ENCODE peak calls at places on chromosomes 11 and 22, in nine cellular contexts. U is sigmoid colon, F is A549, O is endodermal cell, S is H9, T is adrenal gland, X is tibial artery, R is cardiac muscle cell, H is HCT116. Q is an unnamed sample.

GRCh38 chr22:36391648-36392047 is 3.9 kb upstream of the MYH9 start:
- DNase-seq in O (no peak), X (no peak), U (no peak), H (no peak), R (no peak), S (no peak), T (no peak), F (no peak), Q (no peak)

GRCh38 chr22:48366056-48366455 is 1461.6 kb downstream of the BRD1 start:
- DNase-seq in R (no peak), U (peak; percentile 40), O (no peak), F (no peak), T (no peak), H (no peak), X (peak; percentile 49), S (no peak), Q (no peak)

GRCh38 chr11:106471273-106471672 is 393.8 kb downstream of the AASDHPPT start:
- DNase-seq in F (no peak), U (no peak), H (no peak), X (no peak), R (no peak), O (no peak), T (no peak), S (no peak), Q (no peak)

GRCh38 chr11:94671553-94672366 is 96.4 kb upstream of the AMOTL1 start:
- DNase-seq in F (no peak), U (no peak), T (no peak), H (no peak), X (no peak), S (no peak), R (no peak), O (peak; percentile 24), Q (no peak)

GRCh38 chr11:58770627-58771457 is 39.1 kb upstream of the GLYAT start:
- DNase-seq in R (no peak), F (peak; percentile 19), S (no peak), H (peak; percentile 67), U (no peak), O (no peak), X (no peak), T (no peak), Q (no peak)

GRCh38 chr22:20113551-20114310 is 2.2 kb upstream of the RANBP1 start:
- DNase-seq in F (no peak), S (no peak), R (no peak), H (no peak), O (no peak), X (no peak), T (no peak), U (no peak), Q (no peak)

GRCh38 chr11:85810871-85811611 is at the start of gene SYTL2:
- DNase-seq in O (peak; percentile 93), U (peak; percentile 73), R (peak; percentile 86), S (peak; percentile 82), F (peak; percentile 58), H (no peak), T (peak; percentile 80), X (peak; percentile 85), Q (peak; percentile 72)

GRCh38 chr11:41177791-41178190 is 281.7 kb downstream of the LRRC4C start:
- DNase-seq in R (no peak), S (no peak), X (no peak), T (no peak), U (no peak), F (no peak), O (no peak), H (no peak), Q (no peak)

GRCh38 chr11:95516786-95517185 is 272.8 kb downstream of the FAM76B start:
- DNase-seq in X (no peak), U (no peak), F (no peak), S (no peak), T (no peak), R (no peak), H (no peak), O (no peak), Q (no peak)

GRCh38 chr11:70026726-70027125 is 51.4 kb upstream of the ANO1 start:
- DNase-seq in O (peak; percentile 19), U (no peak), F (no peak), T (no peak), S (peak; percentile 4), H (no peak), R (no peak), X (no peak), Q (no peak)
- H3K4me1 ChIP-seq in O (no peaks in the 10 kb centered on the region), U (no peaks in the 10 kb centered on the region), F (no peaks in the 10 kb centered on the region), T (no peaks in the 10 kb centered on the region), S (no peaks in the 10 kb centered on the region), H (no peaks in the 10 kb centered on the region), R (no peaks in the 10 kb centered on the region), X (no peaks in the 10 kb centered on the region), Q (no peaks in the 10 kb centered on the region)

DNA sequence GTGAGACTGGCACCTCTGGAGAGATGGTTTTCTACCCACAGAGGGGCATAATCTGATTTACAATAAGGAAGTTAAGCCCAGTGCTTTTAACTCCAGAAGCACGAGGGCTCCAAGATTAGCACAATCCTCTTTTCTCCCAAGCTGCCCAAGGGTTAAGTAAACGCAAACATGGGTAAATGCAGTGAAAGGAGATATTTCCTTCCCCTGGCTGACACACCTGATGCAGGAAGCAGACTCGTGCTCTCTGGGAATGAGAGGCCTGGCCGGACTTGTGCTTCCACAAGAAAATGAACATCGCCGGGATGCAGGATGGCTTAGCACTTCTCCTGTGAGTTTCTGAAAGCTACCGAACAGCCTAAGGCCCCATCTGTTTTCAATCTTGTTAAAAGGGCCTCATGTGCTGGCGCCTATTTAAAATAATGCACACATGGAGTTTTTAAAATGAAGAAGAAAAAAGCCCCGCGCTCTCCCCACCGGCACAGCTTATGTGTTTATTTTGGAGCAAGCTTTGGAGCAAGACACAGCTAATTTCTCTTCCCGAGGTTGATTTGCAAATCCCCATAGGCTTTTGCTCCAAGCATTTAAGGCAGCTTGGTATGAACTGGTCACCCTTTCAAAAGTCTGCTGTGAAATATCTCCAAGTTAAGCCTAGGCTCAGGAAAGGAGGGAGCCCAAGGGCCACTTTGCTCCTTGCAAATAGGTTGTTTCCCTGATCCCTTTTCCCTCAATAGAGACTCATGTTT is 100.9 kb downstream of the SYN3 start:
- DNase-seq in R (no peak), T (no peak), X (no peak), S (no peak), F (no peak), H (no peak), O (no peak), U (no peak), Q (no peak)
- H3K27ac ChIP-seq in R (peak overlapping the region; percentile 33), T (no peak overlapping the region), X (no peak overlapping the region), S (no peak overlapping the region), F (no peak overlapping the region), H (no peak overlapping the region), O (no peak overlapping the region), U (peak overlapping the region; percentile 37), Q (no peak overlapping the region)

DNA sequence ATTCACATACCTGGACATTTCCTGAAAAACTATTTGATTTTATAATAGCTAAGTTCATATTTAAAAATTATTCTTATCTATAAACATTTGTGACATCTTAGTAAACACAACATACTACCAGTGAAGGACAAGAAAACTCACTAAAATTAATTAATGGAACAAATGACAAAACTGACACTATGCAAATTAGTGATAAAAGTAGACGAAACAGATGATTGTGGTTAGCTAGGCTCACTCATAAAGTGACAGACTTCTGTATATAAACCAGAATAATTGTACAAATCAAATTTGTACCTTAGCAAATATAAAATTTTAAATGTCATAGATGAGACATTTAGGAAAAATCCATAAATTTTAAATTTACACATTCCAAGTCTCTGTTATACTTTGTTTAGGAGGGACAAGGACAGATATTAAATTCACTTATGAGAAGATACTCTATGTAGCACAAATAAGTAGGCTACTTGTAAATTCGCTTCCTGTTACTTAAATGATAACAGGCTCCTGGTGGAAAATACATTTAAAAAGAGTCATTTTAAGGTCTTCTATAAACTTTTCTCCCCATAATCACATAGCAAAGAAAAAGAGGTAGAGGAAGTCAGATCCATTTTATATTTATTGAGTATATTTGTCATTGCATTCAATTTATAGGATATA is 81.2 kb downstream of the KIF18A start:
- DNase-seq in F (no peak), S (no peak), X (no peak), O (no peak), U (no peak), T (no peak), R (no peak), H (no peak), Q (no peak)
- H3K9me3 ChIP-seq in F (peaks cover 7% of the 10 kb centered on the region), S (no peaks in the 10 kb centered on the region), X (no peaks in the 10 kb centered on the region), O (no peaks in the 10 kb centered on the region), U (no peaks in the 10 kb centered on the region), T (no peaks in the 10 kb centered on the region), R (no peaks in the 10 kb centered on the region), H (no peaks in the 10 kb centered on the region), Q (no peaks in the 10 kb centered on the region)

GRCh38 chr11:130166457-130166784 is 6.8 kb downstream of the ST14 start:
- DNase-seq in S (no peak), U (no peak), F (peak; percentile 81), R (no peak), X (no peak), O (no peak), T (peak; percentile 93), H (peak; percentile 82), Q (no peak)
- H3K4me1 ChIP-seq in S (no peaks in the 10 kb centered on the region), U (no peaks in the 10 kb centered on the region), F (peaks cover 24% of the 10 kb centered on the region), R (no peaks in the 10 kb centered on the region), X (peaks cover 2% of the 10 kb centered on the region), O (no peaks in the 10 kb centered on the region), T (no peaks in the 10 kb centered on the region), H (peaks cover 32% of the 10 kb centered on the region), Q (no peaks in the 10 kb centered on the region)

DNA sequence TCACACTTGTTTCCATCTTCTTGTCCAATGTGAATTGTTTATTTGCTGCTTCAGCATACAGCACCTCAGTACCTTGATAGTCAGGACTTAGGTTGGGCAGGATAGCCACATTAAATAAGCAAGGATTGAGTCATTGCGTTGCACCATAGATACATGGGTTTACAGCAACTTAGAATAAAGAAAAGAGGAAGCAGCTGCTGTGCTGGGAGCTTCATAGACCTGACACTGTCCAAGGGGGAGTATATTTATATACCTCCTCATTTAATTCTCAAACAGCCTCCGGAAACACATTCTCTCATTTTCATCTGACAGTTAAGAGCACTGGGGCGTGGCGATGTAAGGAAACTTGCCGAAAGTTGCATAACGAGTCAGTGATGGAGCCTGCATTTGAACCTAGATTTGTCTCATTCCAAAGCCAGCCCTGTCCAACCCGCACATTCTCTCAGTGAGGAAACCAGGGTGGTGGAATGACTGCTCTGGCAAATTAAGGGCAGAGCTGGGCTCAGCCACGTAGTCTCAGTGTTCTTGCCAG is 42.2 kb downstream of the UBASH3B start:
- DNase-seq in H (no peak), U (no peak), T (no peak), F (no peak), S (no peak), X (no peak), O (no peak), R (no peak), Q (peak; percentile 64)
- H3K27ac ChIP-seq in H (no peak overlapping the region), U (no peak overlapping the region), T (no peak overlapping the region), F (peak overlapping the region; percentile 60), S (no peak overlapping the region), X (no peak overlapping the region), O (no peak overlapping the region), R (no peak overlapping the region), Q (peak overlapping the region; percentile 75)

DNA sequence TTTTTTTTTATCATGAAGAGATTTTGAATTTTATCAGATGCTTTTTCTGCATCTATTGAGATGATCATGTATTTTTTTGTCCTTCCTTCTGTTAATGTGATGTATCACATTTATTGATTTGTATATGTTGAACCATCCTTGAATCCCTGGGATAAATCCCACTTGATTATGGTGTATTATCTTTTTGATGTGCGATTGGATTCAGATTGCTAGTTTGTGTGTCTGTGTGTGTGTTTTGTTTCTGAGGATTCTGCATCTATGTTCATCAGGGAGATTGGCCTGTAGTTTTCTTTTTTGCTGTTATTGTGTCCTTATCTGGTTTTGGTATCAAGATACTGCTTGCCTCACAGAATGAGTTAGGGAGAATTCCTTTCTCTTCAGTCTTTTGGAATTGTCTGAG is 52.6 kb downstream of the KCNQ1OT1 start:
- DNase-seq in R (no peak), S (no peak), H (no peak), X (no peak), F (no peak), T (no peak), O (no peak), U (no peak), Q (no peak)
- H3K9me3 ChIP-seq in R (no peaks in the 10 kb centered on the region), S (peaks cover 47% of the 10 kb centered on the region), H (peaks cover 21% of the 10 kb centered on the region), X (peaks cover 65% of the 10 kb centered on the region), F (peaks cover 98% of the 10 kb centered on the region), T (no peaks in the 10 kb centered on the region), O (peaks cover 100% of the 10 kb centered on the region), U (peaks cover 43% of the 10 kb centered on the region), Q (peaks cover 28% of the 10 kb centered on the region)

Q was measured in naive thymus-derived CD4-positive, alpha-beta T cell.